ENCODE peak calls at places on chromosome 4, in four cellular contexts. K, C, G and H are unnamed samples.
A peak's percentile ranks its signal among the peaks of the same experiment; 100 is the strongest.

GRCh38 chr4:108512615-108513505 is 107.5 kb upstream of the RPL34 start:
- DNase-seq in K (peak; percentile 31), C (peak; percentile 39), G (peak; percentile 46), H (peak; percentile 67)

GRCh38 chr4:65868096-65868824 is 198.0 kb upstream of the EPHA5 start:
- DNase-seq in K (no peak), C (no peak), G (no peak), H (no peak)

GRCh38 chr4:17788956-17789355 is 7.5 kb upstream of the FAM184B start:
- DNase-seq in K (no peak), C (no peak), G (no peak), H (no peak)

GRCh38 chr4:147516133-147516532 is 35.2 kb downstream of the EDNRA start:
- DNase-seq in K (no peak), C (no peak), G (no peak), H (no peak)

GRCh38 chr4:152273343-152273742 is 262.5 kb downstream of the FBXW7 start:
- DNase-seq in K (no peak), C (peak; percentile 23), G (no peak), H (no peak)

GRCh38 chr4:36303430-36304137 is 22.2 kb downstream of the DTHD1 start:
- DNase-seq in K (no peak), C (no peak), G (no peak), H (no peak)

GRCh38 chr4:71456841-71457240 is 118.0 kb downstream of the SLC4A4 start:
- DNase-seq in K (no peak), C (peak; percentile 29), G (no peak), H (no peak)

GRCh38 chr4:113474017-113474416 is 287.5 kb downstream of the CAMK2D start:
- DNase-seq in K (no peak), C (peak; percentile 79), G (no peak), H (peak; percentile 42)

GRCh38 chr4:90486346-90486745 is 359.2 kb downstream of the CCSER1 start:
- DNase-seq in K (no peak), C (no peak), G (no peak), H (no peak)

GRCh38 chr4:94517492-94517891 is 65.8 kb downstream of the PDLIM5 start:
- DNase-seq in K (no peak), C (no peak), G (no peak), H (no peak)

GRCh38 chr4:141571368-141571767 is 65.0 kb upstream of the IL15 start:
- DNase-seq in K (no peak), C (peak; percentile 40), G (no peak), H (peak; percentile 5)

GRCh38 chr4:41318839-41319530 is 62.3 kb downstream of the UCHL1 start:
- DNase-seq in K (peak; percentile 78), C (no peak), G (no peak), H (no peak)

GRCh38 chr4:150348079-150348478 is 233.9 kb upstream of the MAB21L2 start:
- DNase-seq in K (no peak), C (peak; percentile 83), G (no peak), H (peak; percentile 13)

GRCh38 chr4:25862411-25863346 is at the start of gene SEL1L3:
- DNase-seq in K (no peak), C (no peak), G (peak; percentile 72), H (no peak)

GRCh38 chr4:77187231-77187630 is 30.2 kb downstream of the CCNG2 start:
- DNase-seq in K (no peak), C (no peak), G (no peak), H (no peak)

GRCh38 chr4:7978907-7979651 is 39.4 kb upstream of the AFAP1 start:
- DNase-seq in K (no peak), C (no peak), G (no peak), H (no peak)

GRCh38 chr4:168993724-168994510 is 16.1 kb downstream of the CBR4 start:
- DNase-seq in K (no peak), C (no peak), G (no peak), H (no peak)

GRCh38 chr4:15654556-15655222 is 468 bp downstream of the FBXL5 start:
- DNase-seq in K (peak; percentile 56), C (peak; percentile 9), G (peak; percentile 63), H (no peak)

GRCh38 chr4:152220201-152220666 is 315.7 kb downstream of the FBXW7 start:
- DNase-seq in K (no peak), C (no peak), G (no peak), H (peak; percentile 46)

GRCh38 chr4:85402371-85402770 is 72.6 kb upstream of the ARHGAP24 start:
- DNase-seq in K (no peak), C (peak; percentile 57), G (no peak), H (peak; percentile 97)

GRCh38 chr4:51885371-51885770 is 42.4 kb downstream of the DCUN1D4 start:
- DNase-seq in K (no peak), C (no peak), G (no peak), H (peak; percentile 20)

GRCh38 chr4:51884606-51885005 is 41.7 kb downstream of the DCUN1D4 start:
- DNase-seq in K (no peak), C (no peak), G (no peak), H (no peak)

GRCh38 chr4:51880016-51880915 is 37.3 kb downstream of the DCUN1D4 start:
- DNase-seq in K (no peak), C (no peak), G (no peak), H (no peak)

GRCh38 chr4:51884055-51884454 is 41.1 kb downstream of the DCUN1D4 start:
- DNase-seq in K (no peak), C (no peak), G (no peak), H (peak; percentile 16)
- H3K4me3 ChIP-seq in K (no peak overlapping the region), C (no peak overlapping the region), G (no peak overlapping the region), H (no peak overlapping the region)

DNA sequence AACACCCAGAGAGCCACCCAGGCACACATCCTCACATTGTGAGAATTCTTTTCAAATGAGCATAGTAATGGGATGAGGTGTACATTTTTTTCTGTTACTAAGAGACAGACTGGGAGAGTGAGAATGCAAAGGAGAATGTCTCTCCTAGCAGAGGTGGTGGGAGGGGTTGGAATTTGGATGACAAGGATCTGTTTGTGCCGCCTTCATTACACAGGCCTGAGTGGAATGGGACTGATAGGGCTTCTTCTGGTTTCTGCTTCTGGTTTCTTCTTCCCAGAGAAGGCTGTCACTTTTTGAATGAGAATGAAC is 55.3 kb downstream of the C4orf51 start:
- DNase-seq in K (no peak), C (peak; percentile 92), G (no peak), H (peak; percentile 84)
- H3K4me3 ChIP-seq in K (no peak overlapping the region), C (no peak overlapping the region), G (no peak overlapping the region), H (no peak overlapping the region)

DNA sequence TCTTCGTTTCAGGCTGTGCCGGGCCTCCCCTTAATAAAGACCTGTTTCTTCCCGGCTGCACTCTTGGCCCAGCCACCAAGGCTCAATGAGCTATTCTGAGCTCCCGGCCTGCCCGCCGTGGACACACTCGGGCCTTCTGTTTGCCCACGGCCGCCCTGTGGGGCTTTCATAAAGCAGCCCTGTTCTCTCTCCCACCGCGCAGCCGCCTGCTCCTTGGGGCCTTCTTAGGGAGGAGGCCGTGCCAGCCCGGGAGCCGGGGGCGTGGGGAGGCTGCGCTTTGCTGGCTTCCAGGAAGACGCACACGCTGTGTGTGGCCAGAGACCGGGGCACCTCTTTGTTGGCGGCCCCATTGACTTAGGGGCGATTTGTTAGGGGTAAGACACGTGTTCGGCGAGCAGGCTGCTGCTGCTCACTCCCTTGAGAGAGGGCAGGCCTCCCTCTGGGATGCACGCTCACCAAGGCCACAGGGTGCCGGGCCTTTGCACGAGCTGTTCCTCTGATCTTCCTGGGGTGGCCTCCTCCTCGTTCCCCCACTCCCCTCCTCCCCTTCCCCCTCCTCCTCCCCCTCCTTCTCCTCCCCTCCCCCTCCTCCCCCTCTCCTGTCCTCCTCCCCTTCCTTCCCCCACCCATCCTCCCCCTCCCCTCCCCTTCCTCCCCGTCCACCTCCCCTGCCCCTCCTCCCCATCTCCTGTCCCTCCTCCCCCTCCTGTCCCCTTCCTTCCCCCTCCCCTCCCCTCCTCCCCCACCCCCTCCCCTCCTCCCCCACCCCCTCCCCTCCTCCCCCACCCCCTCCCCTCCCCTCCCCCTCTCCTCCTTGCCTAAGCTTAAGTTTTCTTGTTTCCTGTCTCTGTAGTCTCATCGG is 11.3 kb downstream of the BLOC1S4 start:
- DNase-seq in K (no peak), C (peak; percentile 41), G (no peak), H (no peak)
- H3K4me3 ChIP-seq in K (no peak overlapping the region), C (no peak overlapping the region), G (no peak overlapping the region), H (no peak overlapping the region)

GRCh38 chr4:96186593-96186992 is 346.7 kb downstream of the PDHA2 start:
- DNase-seq in K (no peak), C (no peak), G (no peak), H (no peak)
- H3K4me3 ChIP-seq in K (no peak overlapping the region), C (no peak overlapping the region), G (no peak overlapping the region), H (no peak overlapping the region)

DNA sequence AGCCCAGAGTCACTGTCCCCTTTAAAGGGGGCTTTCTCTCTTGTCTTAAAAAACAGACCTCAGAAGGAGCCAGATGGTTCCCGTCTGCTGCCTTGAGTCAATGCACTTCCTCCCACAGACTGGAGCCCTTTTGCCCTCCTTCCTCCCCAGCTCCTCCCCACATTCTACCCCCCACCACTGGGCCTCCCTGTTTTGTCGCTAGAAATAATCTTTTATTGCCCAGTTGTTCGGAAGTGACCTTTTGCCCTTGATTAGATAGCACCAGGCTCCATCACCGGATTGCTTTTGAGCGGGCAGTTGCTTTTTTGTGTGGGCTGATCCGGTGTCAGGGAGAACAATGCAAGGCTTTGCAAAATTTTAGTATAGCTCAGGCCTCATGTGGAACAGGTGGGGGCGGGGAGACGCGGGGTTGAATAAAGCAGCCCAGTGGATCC is 47.7 kb downstream of the SPRY1 start:
- DNase-seq in K (peak; percentile 48), C (peak; percentile 71), G (no peak), H (no peak)
- H3K4me3 ChIP-seq in K (no peak overlapping the region), C (no peak overlapping the region), G (no peak overlapping the region), H (no peak overlapping the region)

DNA sequence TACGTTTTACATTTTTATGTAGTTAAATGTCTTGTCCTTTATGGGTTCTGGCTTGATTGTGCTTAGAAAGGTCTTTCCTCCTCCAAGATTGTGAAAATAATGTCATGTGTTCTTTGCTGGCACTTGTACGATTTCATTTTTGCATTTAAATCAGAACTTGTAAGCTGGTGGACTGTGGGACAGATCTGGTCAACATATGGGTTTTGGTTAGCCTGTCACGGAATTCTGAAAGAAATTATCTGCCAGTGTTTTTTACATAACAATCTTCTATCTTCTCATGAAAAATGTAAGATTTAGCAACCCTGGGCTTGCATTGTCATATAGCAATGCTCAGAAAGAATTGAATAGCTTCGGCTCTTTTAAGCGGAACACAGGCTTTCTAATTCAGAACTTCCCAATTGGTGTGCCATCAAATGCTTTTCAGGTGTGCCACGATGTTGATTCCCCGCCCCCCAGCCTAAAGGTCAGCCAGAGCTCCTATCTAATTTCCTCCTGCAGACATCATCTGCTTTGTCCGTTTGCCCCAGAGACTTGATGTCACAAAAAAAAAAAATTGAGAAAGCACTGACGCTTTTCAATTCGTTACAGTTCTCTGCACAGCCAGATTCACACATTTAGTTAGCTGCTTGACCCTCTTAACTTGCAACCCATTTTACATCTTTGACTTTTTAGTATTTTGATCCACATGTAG is 16.2 kb downstream of the AFF1 start:
- DNase-seq in K (no peak), C (no peak), G (no peak), H (no peak)
- H3K4me3 ChIP-seq in K (no peak overlapping the region), C (peak overlapping the region; percentile 29), G (no peak overlapping the region), H (no peak overlapping the region)

GRCh38 chr4:39166177-39166576 is 16.2 kb upstream of the WDR19 start:
- DNase-seq in K (no peak), C (no peak), G (no peak), H (no peak)
- H3K4me3 ChIP-seq in K (no peak overlapping the region), C (no peak overlapping the region), G (no peak overlapping the region), H (no peak overlapping the region)

DNA sequence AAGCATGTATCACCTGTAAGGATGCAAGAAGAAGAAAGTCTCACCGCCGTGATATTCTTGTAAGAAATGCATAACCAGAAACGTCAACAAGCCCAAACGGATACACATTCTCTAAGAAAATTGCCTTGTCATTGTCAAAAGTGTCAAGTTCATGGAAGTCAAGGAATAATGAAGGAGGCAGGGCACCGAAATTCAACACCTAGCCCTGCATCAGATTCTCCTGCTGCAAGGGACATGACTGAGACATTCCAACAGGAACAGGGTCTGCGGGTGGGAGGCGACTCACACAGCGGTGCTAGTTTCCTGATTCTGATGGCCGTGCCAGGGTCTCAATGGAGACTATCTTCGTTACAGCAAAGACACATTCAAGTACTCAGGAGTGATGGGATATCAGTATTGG is 26.7 kb downstream of the IRF2 start:
- DNase-seq in K (no peak), C (no peak), G (no peak), H (no peak)
- H3K4me3 ChIP-seq in K (no peak overlapping the region), C (no peak overlapping the region), G (no peak overlapping the region), H (no peak overlapping the region)